ENCODE peak calls at places on chromosomes 12 and 14, in five cellular contexts. D, X, U, H and T are unnamed samples.

GRCh38 chr12:121781751-121782615 is 11.5 kb downstream of the RHOF start:
- DNase-seq in D (no peak), X (no peak), U (no peak), H (peak; percentile 34), T (no peak)

GRCh38 chr12:22443379-22444316 is 100.7 kb downstream of the C2CD5 start:
- DNase-seq in D (peak; percentile 45), X (peak; percentile 96), U (peak; percentile 15), H (peak; percentile 73), T (peak; percentile 55)

GRCh38 chr12:102917026-102917787 is at the start of gene PAH:
- DNase-seq in D (no peak), X (peak; percentile 88), U (no peak), H (no peak), T (no peak)

GRCh38 chr12:21065845-21066244 is 65.1 kb upstream of the SLCO1B1 start:
- DNase-seq in D (no peak), X (peak; percentile 49), U (no peak), H (no peak), T (no peak)

GRCh38 chr12:52566847-52567291 is 6.8 kb downstream of the KRT74 start:
- DNase-seq in D (no peak), X (no peak), U (no peak), H (no peak), T (no peak)

GRCh38 chr14:23895480-23895879 is 58.1 kb upstream of the DHRS4 start:
- DNase-seq in D (no peak), X (peak; percentile 4), U (no peak), H (no peak), T (no peak)

GRCh38 chr12:77273898-77274297 is 208.5 kb upstream of the E2F7 start:
- DNase-seq in D (no peak), X (no peak), U (no peak), H (no peak), T (no peak)

GRCh38 chr14:95207475-95208253 is 50.3 kb upstream of the DICER1 start:
- DNase-seq in D (no peak), X (no peak), U (no peak), H (no peak), T (no peak)

GRCh38 chr12:6346235-6346832 is 4.5 kb upstream of the TNFRSF1A start:
- DNase-seq in D (no peak), X (no peak), U (no peak), H (no peak), T (no peak)

GRCh38 chr14:56423591-56423991 is 156.0 kb upstream of the TMEM260 start:
- DNase-seq in D (no peak), X (no peak), U (no peak), H (no peak), T (no peak)

GRCh38 chr12:50799908-50800307 is 36.0 kb downstream of the ATF1 start:
- DNase-seq in D (no peak), X (no peak), U (no peak), H (no peak), T (no peak)

GRCh38 chr14:22556021-22556989 is 32.7 kb downstream of the DAD1 start:
- DNase-seq in D (no peak), X (peak; percentile 29), U (peak; percentile 98), H (peak; percentile 99), T (no peak)

GRCh38 chr14:32129124-32129523 is 52.0 kb downstream of the ARHGAP5 start:
- DNase-seq in D (no peak), X (no peak), U (no peak), H (no peak), T (no peak)

GRCh38 chr12:118288174-118288573 is 84.5 kb downstream of the TAOK3 start:
- DNase-seq in D (no peak), X (no peak), U (no peak), H (no peak), T (no peak)

GRCh38 chr12:118287728-118288127 is 85.0 kb downstream of the TAOK3 start:
- DNase-seq in D (no peak), X (no peak), U (no peak), H (no peak), T (no peak)

GRCh38 chr12:118282767-118283166 is 89.9 kb downstream of the TAOK3 start:
- DNase-seq in D (no peak), X (no peak), U (no peak), H (no peak), T (no peak)
- TF ChIP-seq POLR2AphosphoS5 in D (no peak), X (no peak), U (no peak), H (no peak), T (no peak)

DNA sequence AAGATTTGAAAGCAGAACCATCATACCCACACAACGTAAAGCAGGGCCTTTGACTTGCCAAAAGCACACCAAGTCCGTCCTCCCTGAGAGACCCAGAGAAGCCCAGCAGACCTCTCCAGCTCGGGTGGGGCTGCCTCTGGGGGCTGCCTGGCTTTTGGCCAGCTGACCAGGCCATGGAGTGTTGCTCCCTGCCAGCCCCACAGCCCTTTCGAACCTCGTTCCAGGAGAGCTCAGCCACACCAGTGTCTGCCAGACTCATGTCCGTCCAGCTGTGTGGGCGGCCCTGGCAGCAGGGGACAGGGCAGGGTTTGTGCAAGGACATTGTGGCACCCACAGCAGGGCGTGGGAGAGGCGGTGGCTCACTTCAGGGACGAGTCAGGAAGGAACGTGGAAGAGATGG is 22.6 kb upstream of the IRF2BPL start:
- DNase-seq in D (no peak), X (no peak), U (no peak), H (no peak), T (peak; percentile 90)
- H3K4me3 ChIP-seq in D (no peak overlapping the region), X (no peak overlapping the region), U (no peak overlapping the region), H (no peak overlapping the region), T (peak overlapping the region; percentile 11)

DNA sequence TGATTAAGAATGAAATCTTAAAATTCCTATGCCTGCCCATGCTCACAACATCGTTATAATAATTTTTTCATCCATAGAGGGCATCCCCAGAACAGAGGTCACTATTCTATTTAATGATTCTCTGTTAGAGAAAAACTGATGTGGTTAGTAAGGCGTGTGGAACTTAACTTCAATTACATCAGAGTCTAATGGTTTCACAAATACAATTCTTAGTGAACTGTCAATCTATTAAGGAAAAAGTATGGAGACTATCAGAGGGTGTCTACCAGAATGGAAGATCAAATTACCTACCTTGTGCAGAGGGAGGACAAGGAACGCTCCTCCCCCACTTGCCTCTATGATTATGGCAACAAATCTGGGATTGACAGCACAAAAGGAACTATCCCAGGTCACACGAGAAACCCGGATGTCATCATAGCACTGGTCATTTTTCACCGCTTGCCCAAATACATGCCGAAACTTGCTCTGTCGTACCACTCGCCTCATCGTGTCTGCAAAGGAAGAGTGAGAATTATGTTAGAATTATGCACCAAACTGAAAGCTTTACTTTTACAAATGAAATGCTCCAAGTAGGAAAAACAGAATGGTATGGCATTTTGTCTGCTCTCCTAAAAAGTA is 30.4 kb downstream of the CORO1C start:
- DNase-seq in D (no peak), X (no peak), U (no peak), H (no peak), T (no peak)
- TF ChIP-seq POLR2AphosphoS5 in D (no peak), X (no peak), U (no peak), H (no peak), T (no peak)

DNA sequence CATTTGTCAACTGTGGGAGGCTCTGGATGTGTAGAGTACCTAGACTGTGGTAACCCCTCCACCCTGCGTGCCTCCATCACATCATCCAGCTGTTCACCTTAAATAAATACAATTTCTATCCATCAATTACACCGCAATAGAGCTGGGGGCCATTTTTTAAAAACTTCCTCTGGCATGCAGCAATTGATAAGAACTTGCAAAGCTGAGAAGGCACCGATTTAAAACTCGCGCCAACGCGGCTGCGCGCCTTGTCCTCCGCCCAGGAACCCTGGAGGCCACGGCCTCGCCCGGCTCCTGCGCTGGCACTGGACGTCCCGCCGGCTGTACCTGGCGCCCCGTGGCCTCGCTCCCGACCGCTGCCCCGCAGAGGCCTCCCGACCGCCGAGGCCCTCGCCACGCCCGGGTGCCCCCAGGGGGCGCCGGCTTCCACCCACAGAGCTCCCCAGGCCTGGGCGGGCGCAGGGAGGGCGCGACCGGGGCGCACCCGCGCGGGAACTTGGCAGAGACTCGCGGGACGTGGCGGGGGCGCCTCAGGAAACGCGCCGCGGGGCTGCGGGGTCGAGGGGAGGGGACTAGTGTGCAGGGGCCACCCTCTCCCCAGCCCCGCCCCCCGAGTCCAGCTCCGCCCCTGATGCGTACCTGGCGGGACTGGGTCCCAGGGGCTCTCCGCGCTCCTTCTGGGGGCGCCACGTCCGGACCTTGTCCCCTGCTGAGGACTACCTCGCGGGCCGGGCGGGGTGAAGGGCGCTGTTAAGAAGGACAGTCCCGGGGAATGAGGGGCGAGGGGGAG is 65.6 kb downstream of the TNFAIP2 start:
- DNase-seq in D (no peak), X (peak; percentile 56), U (no peak), H (no peak), T (no peak)
- H3K4me3 ChIP-seq in D (peak overlapping the region; percentile 49), X (peak overlapping the region; percentile 69), U (no peak overlapping the region), H (no peak overlapping the region), T (peak overlapping the region; percentile 70)

GRCh38 chr14:68659021-68659931 is 133.6 kb downstream of the ZFP36L1 start:
- DNase-seq in D (no peak), X (no peak), U (no peak), H (no peak), T (peak; percentile 27)
- TF ChIP-seq POLR2AphosphoS5 in D (no peak), X (no peak), U (no peak), H (no peak), T (no peak)

DNA sequence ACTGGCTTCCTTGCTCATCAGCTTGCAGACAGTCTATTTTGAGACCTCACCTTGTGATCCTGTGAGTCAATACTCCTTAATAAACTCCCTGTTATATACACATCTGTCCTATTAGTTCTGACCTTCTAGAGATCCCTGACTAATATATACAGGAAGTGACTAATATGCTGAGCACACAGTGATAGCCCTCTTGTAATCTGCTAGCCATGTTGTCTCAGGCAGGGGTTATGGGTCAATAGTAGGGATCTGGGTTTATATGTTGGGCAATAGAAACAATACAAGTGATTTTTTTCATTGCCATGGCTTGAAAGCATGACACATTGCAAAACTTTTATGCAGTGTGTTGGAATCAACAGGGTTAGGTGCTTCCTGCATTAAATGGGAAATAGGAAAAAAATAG is 562.2 kb downstream of the GALC start:
- DNase-seq in D (peak; percentile 61), X (no peak), U (no peak), H (no peak), T (no peak)
- H3K4me3 ChIP-seq in D (no peak overlapping the region), X (no peak overlapping the region), U (no peak overlapping the region), H (no peak overlapping the region), T (no peak overlapping the region)

DNA sequence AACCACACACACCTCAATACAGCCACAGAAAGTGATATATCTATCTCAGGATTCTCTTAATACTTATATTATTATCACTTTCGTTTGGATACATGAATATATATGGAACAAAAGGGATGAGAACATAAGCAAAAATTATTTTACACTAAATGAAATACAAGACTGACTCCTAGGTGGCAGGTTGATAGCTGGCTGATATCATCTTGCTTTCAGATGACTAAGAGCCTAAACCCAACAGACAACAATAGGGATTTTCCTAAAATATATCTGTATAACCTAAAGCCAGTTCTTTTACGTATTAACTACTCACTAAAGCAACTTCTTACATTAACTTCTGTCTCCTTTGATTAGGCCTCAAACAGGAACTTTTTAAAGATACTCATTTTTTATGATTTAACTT is 65.1 kb downstream of the BAZ1A start:
- DNase-seq in D (no peak), X (no peak), U (no peak), H (no peak), T (no peak)
- TF ChIP-seq POLR2AphosphoS5 in D (no peak), X (no peak), U (no peak), H (no peak), T (no peak)